ENCODE peak calls at places on chromosomes 13 and 19, in ten cellular contexts. D, V, E, X, Z, H, A, O, T and P are unnamed samples.

GRCh38 chr19:49920624-49921363 is 8.2 kb upstream of the ATF5 start:
- DNase-seq in H (no peak), X (no peak), A (no peak), O (no peak), Z (no peak), V (no peak), E (no peak), D (no peak), T (no peak), P (no peak)

GRCh38 chr19:51055866-51056265 is 9.0 kb downstream of the KLK13 start:
- DNase-seq in Z (no peak), V (no peak), X (no peak), O (no peak), A (no peak), D (no peak), T (no peak), E (no peak), H (no peak), P (no peak)

GRCh38 chr13:99203601-99204579 is 3.2 kb downstream of the UBAC2 start:
- DNase-seq in E (no peak), O (no peak), H (no peak), T (no peak), Z (no peak), D (no peak), X (no peak), A (no peak), V (no peak), P (no peak)

GRCh38 chr13:40494932-40495619 is 171.4 kb downstream of the FOXO1 start:
- DNase-seq in E (no peak), A (no peak), T (no peak), Z (no peak), D (no peak), H (peak), X (no peak), O (no peak), V (no peak), P (no peak)

GRCh38 chr19:4099054-4099764 is 24.7 kb downstream of the MAP2K2 start:
- DNase-seq in T (no peak), X (no peak), O (no peak), Z (no peak), D (peak), H (no peak), A (no peak), E (no peak), V (no peak), P (no peak)

GRCh38 chr19:53372196-53372595 is 6.7 kb downstream of the ZNF525 start:
- DNase-seq in A (no peak), O (no peak), X (no peak), V (no peak), Z (no peak), E (no peak), T (no peak), H (no peak), D (no peak), P (no peak)

GRCh38 chr13:78736142-78736541 is 77.2 kb upstream of the OBI1 start:
- DNase-seq in H (no peak), O (no peak), T (no peak), E (no peak), A (no peak), Z (no peak), D (no peak), V (no peak), X (no peak), P (no peak)

GRCh38 chr19:32819415-32820400 is 49.9 kb downstream of the SLC7A9 start:
- DNase-seq in Z (no peak), A (no peak), H (no peak), T (no peak), V (no peak), E (no peak), D (no peak), O (no peak), X (no peak), P (no peak)

GRCh38 chr19:41872775-41873647 is 4.1 kb upstream of the CD79A start:
- DNase-seq in X (peak), Z (peak), T (peak), V (peak), H (peak), E (peak), D (peak), A (peak), O (peak), P (peak)

GRCh38 chr13:83941669-83942335 is 59.5 kb upstream of the SLITRK1 start:
- DNase-seq in V (no peak), H (no peak), A (no peak), X (no peak), E (no peak), Z (no peak), O (no peak), T (no peak), D (no peak), P (peak)

GRCh38 chr19:38741670-38742069 is 2.6 kb downstream of the CAPN12 start:
- DNase-seq in H (no peak), Z (no peak), X (no peak), O (no peak), A (no peak), V (no peak), D (no peak), E (no peak), T (no peak), P (no peak)

GRCh38 chr13:30972888-30973377 is 40.5 kb downstream of the TEX26 start:
- DNase-seq in H (no peak), O (no peak), V (no peak), D (peak), A (no peak), T (no peak), E (peak), X (no peak), Z (no peak), P (no peak)

GRCh38 chr19:16180611-16181010 is 4.6 kb upstream of the FAM32A start:
- DNase-seq in V (no peak), O (no peak), T (peak), E (peak), H (no peak), X (peak), A (no peak), D (no peak), Z (no peak), P (no peak)

GRCh38 chr19:10756791-10757190 is 38.9 kb downstream of the DNM2 start:
- DNase-seq in Z (no peak), H (no peak), A (no peak), O (no peak), V (no peak), E (no peak), X (no peak), T (no peak), D (no peak), P (no peak)

GRCh38 chr19:17706750-17707181 is 12.5 kb upstream of the MAP1S start:
- DNase-seq in E (no peak), V (no peak), D (no peak), T (no peak), H (no peak), O (no peak), X (peak), A (no peak), Z (no peak), P (no peak)

GRCh38 chr13:20191902-20192469 is 752 bp downstream of the GJB2 start:
- DNase-seq in D (no peak), O (no peak), A (no peak), X (peak), T (no peak), H (peak), E (no peak), Z (no peak), V (no peak), P (peak)

GRCh38 chr19:47660435-47660832 is 51.5 kb downstream of the BICRA start:
- DNase-seq in X (no peak), O (no peak), T (no peak), E (no peak), H (no peak), V (no peak), Z (no peak), A (no peak), D (no peak), P (no peak)

GRCh38 chr13:102779426-102780159 is 6.0 kb upstream of the TEX30 start:
- DNase-seq in E (no peak), V (no peak), T (no peak), A (no peak), O (no peak), D (no peak), Z (no peak), H (peak), X (no peak), P (peak)

GRCh38 chr13:30004204-30004603 is 153.8 kb upstream of the UBL3 start:
- DNase-seq in E (peak), X (no peak), Z (no peak), D (no peak), T (no peak), H (peak), O (no peak), V (no peak), A (no peak), P (peak)

GRCh38 chr13:113069861-113070805 is 35.5 kb upstream of the F7 start:
- DNase-seq in D (no peak), T (no peak), H (no peak), Z (no peak), X (no peak), A (no peak), O (no peak), E (no peak), V (no peak), P (no peak)

GRCh38 chr19:7859766-7860165 is 14.4 kb downstream of the PRR36 start:
- DNase-seq in X (no peak), T (no peak), A (no peak), O (no peak), V (no peak), Z (no peak), D (no peak), E (no peak), H (no peak), P (no peak)